ENCODE peak calls at places on chromosomes 6 and 20, in four cellular contexts. R is kidney tubule cell, G is AG04449, L is ureter. K is an unnamed sample.

GRCh38 chr20:48942730-48943129 is 21.2 kb downstream of the ARFGEF2 start:
- DNase-seq in L (no peak), G (no peak), R (no peak), K (no peak)

GRCh38 chr6:32825966-32826365 is 9.2 kb upstream of the HLA-DOB start:
- DNase-seq in L (no peak), R (peak), G (no peak), K (peak)

GRCh38 chr6:127792616-127793015 is 108.2 kb downstream of the THEMIS start:
- DNase-seq in R (no peak), L (no peak), G (no peak), K (no peak)

GRCh38 chr6:41667195-41667594 is 28.9 kb downstream of the MDFI start:
- DNase-seq in L (no peak), G (no peak), R (no peak), K (no peak)

GRCh38 chr6:169579712-169580111 is 122.1 kb downstream of the WDR27 start:
- DNase-seq in G (no peak), R (no peak), L (no peak), K (no peak)

GRCh38 chr6:42564496-42564890 is 664 bp downstream of the UBR2 start:
- DNase-seq in G (no peak), L (no peak), R (no peak), K (no peak)

GRCh38 chr6:20827798-20828197 is 293.5 kb downstream of the CDKAL1 start:
- DNase-seq in R (no peak), L (no peak), G (peak), K (no peak)

GRCh38 chr6:56243518-56244070 is 3.8 kb downstream of the COL21A1 start:
- DNase-seq in R (no peak), G (no peak), L (no peak), K (no peak)

GRCh38 chr20:32062776-32063170 is 10.7 kb downstream of the HCK start:
- DNase-seq in G (no peak), L (peak), R (no peak), K (peak)

GRCh38 chr20:64258071-64258823 is 2.7 kb downstream of the PCMTD2 start:
- DNase-seq in L (peak), G (no peak), R (no peak), K (no peak)

GRCh38 chr6:16583151-16583762 is 178.0 kb downstream of the ATXN1 start:
- DNase-seq in R (no peak), G (no peak), L (no peak), K (no peak)

GRCh38 chr6:31821301-31822037 is 6.1 kb upstream of the HSPA1B start:
- DNase-seq in L (peak), R (peak), G (no peak), K (no peak)

GRCh38 chr6:107246972-107247615 is 131.8 kb upstream of the BEND3 start:
- DNase-seq in L (no peak), R (no peak), G (no peak), K (no peak)

GRCh38 chr6:170174124-170174770 is 116.6 kb downstream of the DLL1 start:
- DNase-seq in G (no peak), L (peak), R (no peak), K (no peak)

GRCh38 chr20:36571564-36572504 is 1.6 kb upstream of the TGIF2 start:
- DNase-seq in R (no peak), L (no peak), G (no peak), K (no peak)

GRCh38 chr6:24951831-24952299 is 16.1 kb upstream of the RIPOR2 start:
- DNase-seq in G (no peak), L (no peak), R (no peak), K (peak)

GRCh38 chr6:152816055-152816454 is 65.5 kb downstream of the VIP start:
- DNase-seq in G (no peak), R (no peak), L (no peak), K (no peak)

K was measured in tibial nerve.